ENCODE peak calls at places on chromosomes 5 and 9, in eight cellular contexts. W, Q, U, R, X, J, E and M are unnamed samples.

GRCh38 chr5:151274666-151275065 is 21.7 kb downstream of the GM2A start:
- DNase-seq in W (no peak), Q (peak; percentile 62), U (no peak), R (no peak), X (no peak), J (no peak), E (peak; percentile 50), M (no peak)

GRCh38 chr9:88312070-88312469 is 76.2 kb upstream of the SPIN1 start:
- DNase-seq in W (no peak), Q (no peak), U (no peak), R (no peak), X (no peak), J (no peak), E (no peak), M (no peak)

GRCh38 chr9:132509921-132510874 is 72.2 kb upstream of the BARHL1 start:
- DNase-seq in W (peak; percentile 39), Q (no peak), U (no peak), R (no peak), X (no peak), J (no peak), E (no peak), M (no peak)

GRCh38 chr9:90085633-90086032 is 480.8 kb downstream of the GADD45G start:
- DNase-seq in W (no peak), Q (no peak), U (no peak), R (no peak), X (no peak), J (no peak), E (no peak), M (no peak)

GRCh38 chr9:85971731-85972130 is 30.8 kb downstream of the NAA35 start:
- DNase-seq in W (no peak), Q (no peak), U (no peak), R (no peak), X (peak; percentile 33), J (no peak), E (no peak), M (peak; percentile 52)

GRCh38 chr5:88033191-88033590 is 235.5 kb downstream of the TMEM161B start:
- DNase-seq in W (no peak), Q (no peak), U (no peak), R (no peak), X (no peak), J (no peak), E (no peak), M (no peak)

GRCh38 chr5:23208959-23209431 is 298.4 kb upstream of the PRDM9 start:
- DNase-seq in W (peak; percentile 80), Q (peak; percentile 72), U (no peak), R (peak; percentile 85), X (peak; percentile 56), J (no peak), E (peak; percentile 31), M (peak; percentile 71)

GRCh38 chr9:37302277-37302676 is 120.2 kb upstream of the GRHPR start:
- DNase-seq in W (no peak), Q (no peak), U (no peak), R (peak; percentile 65), X (no peak), J (no peak), E (no peak), M (no peak)

GRCh38 chr5:132998553-132998952 is 27.8 kb downstream of the ZCCHC10 start:
- DNase-seq in W (no peak), Q (no peak), U (no peak), R (no peak), X (no peak), J (no peak), E (no peak), M (no peak)

GRCh38 chr5:148735301-148735700 is 81.0 kb upstream of the HTR4 start:
- DNase-seq in W (no peak), Q (no peak), U (no peak), R (no peak), X (peak; percentile 31), J (no peak), E (no peak), M (peak; percentile 26)

GRCh38 chr5:170312666-170313065 is 15.1 kb upstream of the LCP2 start:
- DNase-seq in W (peak; percentile 71), Q (peak; percentile 95), U (no peak), R (peak; percentile 94), X (peak; percentile 84), J (no peak), E (no peak), M (peak; percentile 83)

GRCh38 chr9:116377179-116377790 is 223.7 kb downstream of the PAPPA start:
- DNase-seq in W (no peak), Q (peak; percentile 79), U (no peak), R (no peak), X (peak; percentile 77), J (peak; percentile 72), E (no peak), M (peak; percentile 92)

GRCh38 chr5:191036-191948 is at the start of gene LRRC14B:
- DNase-seq in W (no peak), Q (no peak), U (no peak), R (no peak), X (no peak), J (no peak), E (peak; percentile 21), M (no peak)

GRCh38 chr5:133864711-133865110 is 103.7 kb downstream of the C5orf15 start:
- DNase-seq in W (no peak), Q (no peak), U (no peak), R (no peak), X (no peak), J (no peak), E (no peak), M (no peak)

GRCh38 chr5:74256947-74257573 is 383.5 kb downstream of the ENC1 start:
- DNase-seq in W (peak; percentile 13), Q (no peak), U (no peak), R (no peak), X (no peak), J (no peak), E (no peak), M (no peak)

GRCh38 chr5:66796306-66797292 is 200.4 kb downstream of the MAST4 start:
- DNase-seq in W (no peak), Q (no peak), U (no peak), R (no peak), X (peak; percentile 7), J (no peak), E (peak; percentile 21), M (peak; percentile 8)

GRCh38 chr5:93830893-93831292 is 89.5 kb upstream of the POU5F2 start:
- DNase-seq in W (no peak), Q (no peak), U (no peak), R (no peak), X (no peak), J (no peak), E (no peak), M (no peak)

GRCh38 chr5:66306844-66307315 is 162.8 kb downstream of the SREK1 start:
- DNase-seq in W (no peak), Q (no peak), U (no peak), R (no peak), X (no peak), J (no peak), E (no peak), M (no peak)

GRCh38 chr5:178595145-178595544 is 5.0 kb upstream of the COL23A1 start:
- DNase-seq in W (no peak), Q (no peak), U (no peak), R (no peak), X (no peak), J (no peak), E (no peak), M (no peak)

GRCh38 chr5:93874080-93874479 is 132.7 kb upstream of the POU5F2 start:
- DNase-seq in W (no peak), Q (no peak), U (no peak), R (no peak), X (peak; percentile 35), J (no peak), E (no peak), M (no peak)